ENCODE peak calls at places on chromosomes 2 and 18, in six cellular contexts. P is upper lobe of right lung, R is frontal cortex, W is Caki2, G is hepatocyte, X is endothelial cell. L is an unnamed sample.

GRCh38 chr18:7497081-7497480 is 70.0 kb upstream of the PTPRM start:
- DNase-seq in P (no peak), G (no peak), W (no peak), R (no peak), X (no peak), L (no peak)

GRCh38 chr2:156647377-156648010 is 211.3 kb downstream of the GPD2 start:
- DNase-seq in R (no peak), G (no peak), X (no peak), W (no peak), P (no peak), L (no peak)

GRCh38 chr2:71926098-71926466 is 221.6 kb downstream of the CYP26B1 start:
- DNase-seq in W (no peak), R (no peak), P (peak), X (no peak), G (no peak), L (no peak)

GRCh38 chr2:145511946-145512345 is 992.0 kb upstream of the ZEB2 start:
- DNase-seq in W (no peak), X (no peak), R (no peak), G (no peak), P (no peak), L (no peak)

GRCh38 chr2:53913721-53914120 is 54.0 kb upstream of the GPR75 start:
- DNase-seq in X (peak), W (peak), P (no peak), R (no peak), G (no peak), L (peak)

GRCh38 chr18:22320155-22320554 is 97.6 kb downstream of the CTAGE1 start:
- DNase-seq in R (no peak), G (no peak), W (no peak), X (no peak), P (no peak), L (no peak)

GRCh38 chr2:233100192-233100998 is 40.3 kb downstream of the INPP5D start:
- DNase-seq in W (no peak), G (no peak), P (no peak), X (no peak), R (no peak), L (no peak)

GRCh38 chr18:38606841-38607240 is 1041.2 kb upstream of the CELF4 start:
- DNase-seq in W (no peak), G (no peak), P (no peak), R (no peak), X (no peak), L (no peak)

GRCh38 chr2:60416221-60417008 is 137.0 kb downstream of the BCL11A start:
- DNase-seq in P (no peak), R (no peak), W (no peak), G (peak), X (no peak), L (peak)

GRCh38 chr2:64406407-64406774 is 47.6 kb upstream of the LGALSL start:
- DNase-seq in G (peak), W (no peak), X (no peak), P (no peak), R (no peak), L (no peak)

GRCh38 chr2:121888189-121888557 is 132.7 kb downstream of the TSN start:
- DNase-seq in X (no peak), R (no peak), P (no peak), G (no peak), W (no peak), L (peak)

GRCh38 chr18:8496186-8496585 is 113.1 kb upstream of the RAB12 start:
- DNase-seq in X (no peak), P (no peak), W (no peak), R (no peak), G (no peak), L (no peak)

GRCh38 chr2:11375689-11376027 is 31.2 kb upstream of the ROCK2 start:
- DNase-seq in P (no peak), X (no peak), W (no peak), G (no peak), R (no peak), L (no peak)

GRCh38 chr2:168432565-168433186 is 23.4 kb upstream of the CERS6 start:
- DNase-seq in G (no peak), X (no peak), W (no peak), P (no peak), R (no peak), L (no peak)

GRCh38 chr2:240833724-240834285 is 13.8 kb upstream of the KIF1A start:
- DNase-seq in X (no peak), G (no peak), R (no peak), P (no peak), W (no peak), L (no peak)

GRCh38 chr18:63303562-63303961 is 16.0 kb downstream of the BCL2 start:
- DNase-seq in X (no peak), W (no peak), P (no peak), G (no peak), R (no peak), L (no peak)

GRCh38 chr2:98037666-98038339 is 42.1 kb upstream of the TMEM131 start:
- DNase-seq in R (no peak), P (no peak), G (peak), X (no peak), W (no peak), L (no peak)

GRCh38 chr2:238883315-238884004 is 35.6 kb downstream of the TWIST2 start:
- DNase-seq in W (no peak), R (no peak), X (no peak), G (no peak), P (no peak), L (no peak)

GRCh38 chr2:8543412-8544167 is 138.3 kb upstream of the ID2 start:
- DNase-seq in R (no peak), G (no peak), W (no peak), P (peak), X (no peak), L (no peak)

GRCh38 chr2:240919786-240920782 is 13.9 kb downstream of the CROCC2 start:
- DNase-seq in R (no peak), W (no peak), G (peak), X (peak), P (peak), L (peak)

GRCh38 chr18:60196818-60197217 is 175.8 kb downstream of the MC4R start:
- DNase-seq in P (no peak), X (no peak), G (no peak), R (no peak), W (no peak), L (no peak)

GRCh38 chr18:49768051-49768391 is 45.3 kb downstream of the ACAA2 start:
- DNase-seq in P (peak), X (peak), G (peak), R (no peak), W (peak), L (peak)

GRCh38 chr2:8487461-8487932 is 194.4 kb upstream of the ID2 start:
- DNase-seq in P (no peak), R (no peak), W (no peak), G (no peak), X (no peak), L (no peak)

GRCh38 chr2:70730730-70731129 is 37.3 kb downstream of the ADD2 start:
- DNase-seq in R (no peak), X (no peak), P (no peak), G (no peak), W (no peak), L (no peak)

GRCh38 chr2:26344581-26345283 is 1.2 kb upstream of the SELENOI start:
- DNase-seq in W (peak), R (no peak), P (no peak), X (no peak), G (peak), L (peak)

GRCh38 chr2:66587216-66587615 is 152.3 kb downstream of the MEIS1 start:
- DNase-seq in P (no peak), X (peak), R (no peak), W (no peak), G (peak), L (peak)

GRCh38 chr2:215320102-215320501 is 8.2 kb downstream of the ATIC start:
- DNase-seq in G (no peak), X (no peak), R (no peak), P (no peak), W (no peak), L (no peak)

GRCh38 chr2:40315684-40316083 is 136.2 kb downstream of the SLC8A1 start:
- DNase-seq in X (no peak), W (no peak), G (no peak), R (no peak), P (no peak), L (no peak)

GRCh38 chr2:84700006-84700405 is 180.9 kb downstream of the TRABD2A start:
- DNase-seq in W (no peak), R (no peak), G (no peak), X (no peak), P (no peak), L (no peak)

GRCh38 chr2:174546519-174547506 is 50.8 kb downstream of the WIPF1 start:
- DNase-seq in R (no peak), P (no peak), X (peak), W (no peak), G (peak), L (peak)

GRCh38 chr2:226791487-226792081 is 8.0 kb downstream of the IRS1 start:
- DNase-seq in P (peak), R (peak), X (peak), W (peak), G (peak), L (peak)

GRCh38 chr2:171745806-171746205 is 58.5 kb downstream of the DYNC1I2 start:
- DNase-seq in P (no peak), G (no peak), X (no peak), W (no peak), R (no peak), L (no peak)

GRCh38 chr2:241546771-241547498 is 11.6 kb upstream of the BOK start:
- DNase-seq in W (peak), R (peak), X (peak), G (peak), P (no peak), L (no peak)

GRCh38 chr2:219522111-219523030 is 8.1 kb downstream of the ASIC4 start:
- DNase-seq in G (peak), X (peak), W (no peak), P (no peak), R (no peak), L (no peak)

GRCh38 chr2:158539176-158539895 is 82.6 kb downstream of the PKP4 start:
- DNase-seq in X (no peak), W (peak), G (peak), R (no peak), P (no peak), L (peak)

GRCh38 chr2:27805180-27805579 is 33.7 kb downstream of the MRPL33 start:
- DNase-seq in W (no peak), R (no peak), G (no peak), X (no peak), P (no peak), L (no peak)